ENCODE peak calls at places on chromosomes 11 and 22, in nine cellular contexts. I is suprapubic skin, X is ascending aorta, C is heart left ventricle, B is HFFc6, T is brain microvascular endothelial cell, R is foreskin fibroblast, S is cardiac fibroblast, H is AG04450. O is an unnamed sample.

GRCh38 chr11:18699848-18700261 is 1.3 kb downstream of the TMEM86A start:
- DNase-seq in X (no peak), C (peak), R (no peak), S (no peak), H (no peak), B (no peak), I (no peak), T (no peak), O (no peak)

GRCh38 chr11:127674754-127675153 is 674.2 kb upstream of the KIRREL3 start:
- DNase-seq in X (no peak), B (no peak), R (no peak), H (no peak), T (no peak), I (no peak), S (no peak), C (no peak), O (no peak)

GRCh38 chr11:107397357-107397756 is 60.3 kb downstream of the CWF19L2 start:
- DNase-seq in R (no peak), H (no peak), B (no peak), X (no peak), I (no peak), C (no peak), S (no peak), T (no peak), O (peak)

GRCh38 chr11:69630009-69630870 is 10.7 kb upstream of the CCND1 start:
- DNase-seq in B (peak), X (no peak), T (peak), H (no peak), R (peak), S (no peak), C (no peak), I (no peak), O (no peak)

GRCh38 chr22:40400173-40400572 is 29.8 kb downstream of the SGSM3 start:
- DNase-seq in I (no peak), S (no peak), H (no peak), C (no peak), T (no peak), X (no peak), R (no peak), B (no peak), O (no peak)

GRCh38 chr11:76067099-76067498 is 139.2 kb downstream of the WNT11 start:
- DNase-seq in B (no peak), R (peak), S (no peak), X (no peak), I (no peak), T (no peak), C (no peak), H (no peak), O (no peak)

GRCh38 chr11:101880208-101880607 is 34.6 kb upstream of the CEP126 start:
- DNase-seq in B (peak), C (no peak), S (peak), T (peak), R (peak), I (no peak), X (no peak), H (no peak), O (no peak)

GRCh38 chr22:20549232-20549841 is 41.9 kb downstream of the MED15 start:
- DNase-seq in R (no peak), B (no peak), C (no peak), I (peak), S (peak), X (no peak), T (no peak), H (no peak), O (no peak)

GRCh38 chr11:19864141-19865120 is 151.8 kb downstream of the NAV2 start:
- DNase-seq in S (peak), I (no peak), T (peak), H (no peak), R (no peak), C (no peak), X (no peak), B (no peak), O (no peak)

GRCh38 chr22:44645083-44645482 is 56.9 kb upstream of the PRR5 start:
- DNase-seq in B (no peak), R (no peak), X (no peak), H (no peak), T (no peak), S (peak), C (no peak), I (no peak), O (no peak)

GRCh38 chr11:132115454-132115853 is 745.0 kb downstream of the NTM start:
- DNase-seq in T (peak), H (no peak), I (no peak), B (peak), C (no peak), S (no peak), R (no peak), X (no peak), O (no peak)

GRCh38 chr11:12235945-12236743 is 125.8 kb downstream of the MICAL2 start:
- DNase-seq in H (peak), B (peak), S (peak), I (no peak), X (no peak), C (no peak), R (peak), T (peak), O (no peak)

GRCh38 chr11:88103337-88104206 is 71.7 kb downstream of the RAB38 start:
- DNase-seq in B (peak), S (peak), X (no peak), I (no peak), C (peak), H (peak), T (peak), R (peak), O (peak)

GRCh38 chr11:115361025-115361424 is 143.2 kb downstream of the CADM1 start:
- DNase-seq in H (no peak), X (no peak), C (no peak), S (no peak), T (no peak), B (no peak), I (no peak), R (no peak), O (no peak)

GRCh38 chr22:19406846-19407245 is 24.7 kb downstream of the HIRA start:
- DNase-seq in X (no peak), S (no peak), R (no peak), B (no peak), T (no peak), C (no peak), I (no peak), H (no peak), O (no peak)

GRCh38 chr11:131906963-131907362 is 536.5 kb downstream of the NTM start:
- DNase-seq in T (no peak), C (no peak), I (no peak), S (peak), B (no peak), X (no peak), R (peak), H (no peak), O (no peak)

DNA sequence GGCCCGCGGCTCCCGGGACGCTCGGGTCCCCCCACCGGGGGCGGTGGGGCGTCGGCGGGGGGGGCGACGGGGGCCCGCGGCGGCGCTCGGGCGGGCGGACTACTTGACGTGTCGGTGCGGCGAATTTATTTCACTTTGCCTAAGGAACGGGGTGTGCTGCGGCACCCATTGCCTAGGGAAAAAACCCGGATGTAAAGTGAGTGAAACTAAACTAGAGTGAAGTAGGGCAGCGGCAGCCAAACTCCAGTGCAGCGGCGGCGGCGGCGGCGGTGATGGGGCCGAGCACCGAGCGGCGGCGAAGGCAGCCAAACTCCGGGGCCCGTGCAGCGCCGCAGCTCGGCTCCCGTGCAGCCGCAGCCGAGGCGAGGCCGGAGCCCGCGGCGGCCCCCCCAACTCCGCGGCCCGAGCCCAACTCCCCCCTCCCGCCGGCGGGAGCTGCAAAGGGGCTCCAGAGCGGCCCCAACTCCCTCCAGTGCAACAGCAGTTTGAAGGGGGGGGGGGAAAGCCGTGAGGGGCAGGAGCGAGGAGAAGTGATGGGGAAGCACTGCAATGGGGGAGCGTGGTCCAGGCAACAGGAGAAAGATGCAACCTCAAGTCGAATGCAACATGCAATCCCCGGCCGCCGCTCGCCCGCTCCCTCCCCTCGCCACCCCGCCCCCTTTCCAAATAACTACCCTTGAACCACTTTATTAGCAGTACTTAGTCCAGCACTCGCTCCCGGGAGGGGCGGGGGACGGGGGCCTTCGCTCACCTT is 647 bp upstream of the PHF21A start:
- DNase-seq in C (peak), I (peak), X (peak), R (peak), T (peak), B (peak), S (peak), H (peak), O (peak)
- TF ChIP-seq CTCF in C (no peak), I (no peak), X (no peak), R (no peak), T (no peak), B (no peak), S (no peak), H (no peak), O (no peak)

GRCh38 chr22:37302617-37303555 is 20.6 kb downstream of the CYTH4 start:
- DNase-seq in X (no peak), S (peak), B (no peak), I (no peak), C (no peak), R (no peak), H (no peak), T (no peak), O (no peak)

GRCh38 chr22:37299969-37300509 is 17.7 kb downstream of the CYTH4 start:
- DNase-seq in R (no peak), X (no peak), B (no peak), H (no peak), I (no peak), S (no peak), T (no peak), C (no peak), O (no peak)

GRCh38 chr22:37298748-37299495 is 16.6 kb downstream of the CYTH4 start:
- DNase-seq in T (no peak), B (no peak), X (no peak), R (no peak), S (no peak), I (no peak), H (no peak), C (no peak), O (no peak)

GRCh38 chr22:37301144-37301820 is 19.0 kb downstream of the CYTH4 start:
- DNase-seq in R (no peak), H (no peak), T (no peak), B (no peak), X (no peak), S (peak), C (no peak), I (no peak), O (no peak)

DNA sequence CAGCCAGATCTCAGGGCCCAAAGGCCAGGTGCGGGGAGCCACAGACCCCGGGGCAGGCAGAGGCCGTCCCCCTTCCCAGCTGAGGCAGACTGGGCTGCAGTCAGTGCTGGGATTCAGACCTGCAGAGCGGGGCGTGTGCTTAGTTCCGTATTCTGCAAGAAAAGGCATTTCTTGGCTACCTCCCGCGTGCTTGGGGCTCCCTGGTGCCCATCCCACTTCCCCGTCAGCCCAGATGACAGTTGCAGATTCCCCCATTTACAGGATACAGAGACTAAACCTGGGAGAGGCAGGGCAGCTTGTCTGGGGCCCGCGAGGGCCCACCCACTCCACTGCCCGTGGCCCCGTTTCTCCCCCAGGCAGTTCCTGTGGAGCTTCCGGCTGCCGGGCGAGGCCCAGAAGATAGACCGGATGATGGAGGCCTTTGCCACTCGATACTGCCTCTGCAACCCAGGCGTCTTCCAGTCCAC is 18.3 kb downstream of the CYTH4 start:
- DNase-seq in C (no peak), B (no peak), H (no peak), X (no peak), T (no peak), R (no peak), I (no peak), S (no peak), O (no peak)
- TF ChIP-seq CTCF in C (no peak), B (no peak), H (no peak), X (no peak), T (no peak), R (no peak), I (no peak), S (no peak), O (no peak)

DNA sequence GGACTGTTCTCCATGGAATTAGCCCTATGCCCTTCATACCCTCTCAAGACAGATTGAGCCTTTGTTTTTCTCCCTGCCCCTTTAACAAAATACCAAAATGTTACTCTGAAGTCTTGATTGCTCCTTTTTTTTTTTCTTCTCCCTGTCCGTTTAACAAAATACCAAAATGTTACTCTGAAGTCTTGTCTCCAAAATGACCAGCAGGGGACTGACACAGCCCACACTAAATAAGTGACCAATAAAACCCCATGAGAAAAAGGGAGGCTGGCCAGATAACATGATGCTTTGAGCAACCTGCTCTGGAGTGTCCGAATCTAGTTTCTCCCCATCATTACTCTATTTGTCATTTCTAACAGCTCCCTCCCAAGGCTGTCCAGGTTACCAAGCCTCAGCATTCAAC is 42.6 kb upstream of the SLC1A2 start:
- DNase-seq in I (no peak), X (no peak), H (no peak), C (no peak), T (no peak), B (no peak), R (no peak), S (no peak), O (no peak)
- TF ChIP-seq CTCF in I (no peak), X (no peak), H (no peak), C (no peak), T (no peak), B (peak), R (no peak), S (no peak), O (no peak)

DNA sequence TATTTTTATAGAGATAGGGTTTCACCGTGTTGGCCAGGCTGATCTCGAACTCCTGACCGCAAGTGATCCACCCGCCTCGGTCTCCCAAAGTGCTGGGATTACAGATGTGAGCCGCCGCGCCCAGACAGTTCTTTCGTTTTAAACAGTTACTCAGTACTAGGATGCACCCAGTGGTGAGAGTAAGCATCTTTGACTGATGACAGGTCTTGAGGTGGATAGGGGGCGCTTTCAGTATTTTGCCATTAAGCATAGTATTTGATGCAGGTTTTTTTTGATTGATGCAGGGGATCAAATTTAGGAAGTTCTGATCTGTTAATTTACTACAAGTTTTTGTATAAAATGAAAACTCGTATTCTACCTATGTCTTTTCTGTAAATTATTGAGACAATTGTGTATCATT is 13.2 kb upstream of the TRIM34 start:
- DNase-seq in R (no peak), X (no peak), C (no peak), H (no peak), T (no peak), S (no peak), I (no peak), B (no peak), O (no peak)
- TF ChIP-seq CTCF in R (no peak), X (no peak), C (no peak), H (no peak), T (peak), S (no peak), I (no peak), B (peak), O (no peak)

GRCh38 chr22:32579533-32580220 is 105.1 kb downstream of the FBXO7 start:
- DNase-seq in R (peak), X (no peak), B (peak), T (peak), I (no peak), S (no peak), C (peak), H (no peak), O (no peak)
- TF ChIP-seq CTCF in R (no peak), X (no peak), B (no peak), T (no peak), I (no peak), S (no peak), C (no peak), H (no peak), O (no peak)